ENCODE peak calls at places on chromosomes 5 and 9, in seven cellular contexts. T is PC-3, P is nephron progenitor cell, E is left ventricle myocardium inferior, C is fibroblast of the aortic adventitia, Y is Caco-2, S is HepG2. K is an unnamed sample.

GRCh38 chr9:114902773-114903589 is 27.4 kb downstream of the TNFSF8 start:
- DNase-seq in T (peak; percentile 39), P (no peak), E (no peak), C (peak; percentile 37), Y (no peak), S (no peak), K (no peak)

GRCh38 chr5:167644619-167645018 is 646.8 kb upstream of the WWC1 start:
- DNase-seq in T (peak; percentile 47), P (no peak), E (no peak), C (no peak), Y (no peak), S (no peak), K (no peak)

GRCh38 chr5:36607838-36608783 is 1.7 kb downstream of the SLC1A3 start:
- DNase-seq in T (peak; percentile 61), P (no peak), E (no peak), C (peak; percentile 35), Y (no peak), S (no peak), K (no peak)

GRCh38 chr9:115116620-115117284 is 1.2 kb downstream of the TNC start:
- DNase-seq in T (peak; percentile 55), P (no peak), E (no peak), C (no peak), Y (no peak), S (no peak), K (no peak)

GRCh38 chr5:53874409-53874808 is 314.0 kb downstream of the NDUFS4 start:
- DNase-seq in T (peak; percentile 21), P (no peak), E (no peak), C (peak; percentile 21), Y (peak; percentile 46), S (no peak), K (no peak)

GRCh38 chr5:143311428-143311827 is 92.1 kb downstream of the NR3C1 start:
- DNase-seq in T (peak; percentile 82), P (no peak), E (no peak), C (peak; percentile 81), Y (no peak), S (no peak), K (peak; percentile 83)

GRCh38 chr5:54701179-54701578 is 183.6 kb downstream of the SNX18 start:
- DNase-seq in T (peak; percentile 94), P (no peak), E (no peak), C (peak; percentile 95), Y (no peak), S (no peak), K (no peak)

GRCh38 chr9:134377976-134378375 is 51.7 kb downstream of the RXRA start:
- DNase-seq in T (peak; percentile 75), P (no peak), E (peak; percentile 73), C (no peak), Y (no peak), S (no peak), K (no peak)

GRCh38 chr5:120852222-120852860 is 388.2 kb downstream of the PRR16 start:
- DNase-seq in T (no peak), P (no peak), E (no peak), C (no peak), Y (no peak), S (no peak), K (no peak)

GRCh38 chr9:136326777-136327312 is 494 bp upstream of the GPSM1 start:
- DNase-seq in T (no peak), P (no peak), E (no peak), C (no peak), Y (no peak), S (no peak), K (no peak)

GRCh38 chr9:18358325-18358724 is 115.6 kb upstream of the ADAMTSL1 start:
- DNase-seq in T (peak; percentile 4), P (no peak), E (no peak), C (no peak), Y (no peak), S (no peak), K (peak; percentile 70)

GRCh38 chr9:77939149-77939668 is 92.4 kb downstream of the GNAQ start:
- DNase-seq in T (no peak), P (no peak), E (no peak), C (peak; percentile 71), Y (no peak), S (no peak), K (no peak)

GRCh38 chr9:4667681-4668080 is 1.4 kb upstream of the SPATA6L start:
- DNase-seq in T (no peak), P (no peak), E (no peak), C (no peak), Y (no peak), S (no peak), K (no peak)

GRCh38 chr5:159971038-159971437 is 37.9 kb upstream of the TTC1 start:
- DNase-seq in T (peak; percentile 20), P (no peak), E (no peak), C (peak; percentile 44), Y (no peak), S (no peak), K (no peak)

GRCh38 chr9:128575921-128576320 is 23.5 kb downstream of the SPTAN1 start:
- DNase-seq in T (no peak), P (no peak), E (no peak), C (peak; percentile 59), Y (no peak), S (no peak), K (no peak)

GRCh38 chr5:128681096-128681495 is 143.1 kb upstream of the FBN2 start:
- DNase-seq in T (no peak), P (no peak), E (no peak), C (no peak), Y (no peak), S (no peak), K (no peak)

GRCh38 chr5:138878437-138879235 is 3.5 kb upstream of the LRRTM2 start:
- DNase-seq in T (no peak), P (no peak), E (no peak), C (no peak), Y (no peak), S (no peak), K (no peak)

GRCh38 chr5:113199122-113199905 is 222.7 kb downstream of the DCP2 start:
- DNase-seq in T (peak; percentile 43), P (no peak), E (no peak), C (peak; percentile 79), Y (no peak), S (no peak), K (peak; percentile 16)

GRCh38 chr5:127564002-127564769 is 46.7 kb downstream of the PRRC1 start:
- DNase-seq in T (peak; percentile 77), P (peak; percentile 52), E (no peak), C (peak; percentile 73), Y (peak; percentile 53), S (peak; percentile 57), K (peak; percentile 67)

GRCh38 chr5:77231470-77232138 is 21.1 kb downstream of the PDE8B start:
- DNase-seq in T (no peak), P (no peak), E (no peak), C (no peak), Y (no peak), S (no peak), K (no peak)
- TF ChIP-seq CTCF in T (no peak), P (no peak), E (no peak), C (no peak), Y (no peak), S (no peak), K (no peak)

GRCh38 chr9:137406876-137407589 is 15.9 kb downstream of the EXD3 start:
- DNase-seq in T (peak; percentile 32), P (peak; percentile 89), E (peak; percentile 72), C (peak; percentile 47), Y (no peak), S (peak; percentile 42), K (peak; percentile 85)
- TF ChIP-seq CTCF in T (peak; percentile 50), P (peak; percentile 66), E (peak; percentile 93), C (peak; percentile 67), Y (peak; percentile 22), S (peak; percentile 85), K (peak; percentile 83)

DNA sequence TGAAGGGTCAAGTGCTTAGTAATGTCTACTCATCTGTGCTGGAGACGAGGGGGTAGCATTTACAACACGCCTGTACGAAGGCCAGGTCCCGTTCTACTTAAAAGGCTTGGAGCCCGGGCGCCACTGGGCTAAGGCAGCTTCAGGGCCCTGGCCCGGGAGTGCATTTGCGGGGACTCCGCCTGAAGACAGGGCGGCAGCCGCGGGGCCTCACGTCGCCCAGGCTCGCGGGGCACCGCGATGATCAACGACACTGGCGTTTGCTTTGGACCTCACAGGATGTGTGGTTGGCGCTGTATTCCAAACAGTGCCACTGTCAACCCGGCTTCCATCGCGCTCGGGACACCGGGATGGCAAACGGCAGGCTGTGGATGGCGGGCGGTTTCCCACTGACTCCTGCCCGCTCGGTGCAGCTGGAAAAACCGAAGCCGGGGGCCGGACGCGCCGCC is 1.1 kb upstream of the TENT4A start:
- DNase-seq in T (peak; percentile 80), P (peak; percentile 61), E (peak; percentile 46), C (peak; percentile 66), Y (peak; percentile 56), S (peak; percentile 52), K (peak; percentile 60)
- TF ChIP-seq CTCF in T (peak; percentile 38), P (no peak), E (peak; percentile 21), C (no peak), Y (no peak), S (no peak), K (no peak)

GRCh38 chr5:179140293-179140692 is 80.1 kb downstream of the ZNF354C start:
- DNase-seq in T (no peak), P (no peak), E (no peak), C (no peak), Y (no peak), S (no peak), K (no peak)

GRCh38 chr5:179142434-179143198 is 82.4 kb downstream of the ZNF354C start:
- DNase-seq in T (peak; percentile 27), P (no peak), E (no peak), C (peak; percentile 71), Y (no peak), S (no peak), K (no peak)

GRCh38 chr5:179143446-179143845 is 83.3 kb downstream of the ZNF354C start:
- DNase-seq in T (no peak), P (no peak), E (no peak), C (peak; percentile 56), Y (no peak), S (peak; percentile 32), K (no peak)

GRCh38 chr5:179139936-179140235 is 79.7 kb downstream of the ZNF354C start:
- DNase-seq in T (no peak), P (no peak), E (no peak), C (no peak), Y (no peak), S (no peak), K (no peak)

DNA sequence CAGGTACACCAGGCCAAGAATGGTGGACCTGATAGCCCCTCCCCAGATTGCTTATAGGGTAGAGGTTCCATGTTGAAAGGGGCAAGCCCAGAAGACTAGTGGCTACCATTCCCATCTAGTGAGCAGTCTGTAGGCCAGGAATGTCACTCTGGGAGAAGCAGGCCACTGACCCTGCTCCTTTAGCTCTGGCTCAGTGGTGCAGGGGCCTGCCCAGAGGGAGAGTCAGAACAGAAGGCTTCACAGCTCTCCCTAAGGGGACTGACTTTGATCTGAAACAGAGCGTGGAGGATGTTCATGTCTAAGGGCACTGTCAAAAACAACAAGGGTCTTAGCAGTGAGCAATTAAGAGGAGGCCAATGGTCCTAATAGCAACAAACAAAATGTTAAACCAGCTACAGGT is 81.7 kb downstream of the ZNF354C start:
- DNase-seq in T (no peak), P (no peak), E (peak; percentile 1), C (no peak), Y (no peak), S (no peak), K (no peak)
- TF ChIP-seq CTCF in T (no peak), P (no peak), E (no peak), C (no peak), Y (no peak), S (no peak), K (no peak)

DNA sequence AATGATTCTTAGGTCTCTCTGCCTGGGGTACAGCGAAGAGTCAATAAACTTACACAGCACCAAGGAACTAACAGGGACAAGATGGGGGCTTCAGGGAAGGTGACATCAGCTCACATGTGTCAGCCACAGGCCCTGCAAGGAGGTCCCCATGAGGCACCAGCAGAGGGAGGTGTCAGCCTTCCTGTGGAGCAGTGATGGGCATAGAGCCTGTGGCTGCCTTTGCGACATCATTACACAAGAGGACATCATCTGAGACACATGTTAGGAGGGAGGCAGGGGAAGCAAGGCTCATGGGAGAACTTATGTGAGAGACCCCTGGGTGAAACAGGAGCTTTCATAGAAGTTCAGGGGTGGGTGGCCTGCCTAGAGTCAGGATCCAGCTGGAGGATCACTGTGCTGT is 389.6 kb downstream of the SEMA5A start:
- DNase-seq in T (peak; percentile 86), P (peak; percentile 39), E (no peak), C (peak; percentile 54), Y (peak; percentile 69), S (no peak), K (no peak)
- TF ChIP-seq CTCF in T (peak; percentile 95), P (peak; percentile 20), E (peak; percentile 39), C (peak; percentile 42), Y (peak; percentile 84), S (peak; percentile 43), K (no peak)